ENCODE peak calls at places on chromosome 1, in seven cellular contexts. One of them, this sample, is unnamed.

GRCh38 chr1:237448042-237448441 is 406.1 kb downstream of the RYR2 start:
- DNase-seq in H1: no peak
- DNase-seq in transverse colon: no peak
- DNase-seq in GM12892: no peak
- DNase-seq in spleen: no peak
- DNase-seq in sigmoid colon: no peak
- DNase-seq in HepG2: no peak
- DNase-seq in this sample: no peak

GRCh38 chr1:27057801-27058647 is 45.4 kb upstream of the TENT5B start:
- DNase-seq in GM12892: no peak
- DNase-seq in spleen: no peak
- DNase-seq in sigmoid colon: no peak
- DNase-seq in transverse colon: peak
- DNase-seq in HepG2: no peak
- DNase-seq in H1: peak
- DNase-seq in this sample: no peak

GRCh38 chr1:63004868-63005267 is 220.9 kb downstream of the ATG4C start:
- DNase-seq in HepG2: peak
- DNase-seq in GM12892: no peak
- DNase-seq in transverse colon: no peak
- DNase-seq in H1: no peak
- DNase-seq in spleen: no peak
- DNase-seq in sigmoid colon: no peak
- DNase-seq in this sample: no peak

GRCh38 chr1:52633291-52633754 is 355 bp downstream of the SHISAL2A start:
- DNase-seq in HepG2: no peak
- DNase-seq in GM12892: peak
- DNase-seq in sigmoid colon: no peak
- DNase-seq in transverse colon: no peak
- DNase-seq in spleen: peak
- DNase-seq in H1: peak
- DNase-seq in this sample: no peak

GRCh38 chr1:161229896-161230295 is 4.0 kb downstream of the TOMM40L start:
- DNase-seq in HepG2: no peak
- DNase-seq in sigmoid colon: no peak
- DNase-seq in spleen: no peak
- DNase-seq in H1: no peak
- DNase-seq in transverse colon: no peak
- DNase-seq in GM12892: no peak
- DNase-seq in this sample: no peak

GRCh38 chr1:53293123-53293522 is 34.7 kb downstream of the LRP8 start:
- DNase-seq in spleen: no peak
- DNase-seq in HepG2: no peak
- DNase-seq in H1: no peak
- DNase-seq in sigmoid colon: no peak
- DNase-seq in transverse colon: no peak
- DNase-seq in GM12892: no peak
- DNase-seq in this sample: no peak

GRCh38 chr1:244406337-244406736 is 45.4 kb downstream of the ADSS2 start:
- DNase-seq in spleen: no peak
- DNase-seq in transverse colon: no peak
- DNase-seq in GM12892: no peak
- DNase-seq in sigmoid colon: no peak
- DNase-seq in H1: no peak
- DNase-seq in HepG2: no peak
- DNase-seq in this sample: no peak

GRCh38 chr1:23453455-23454000 is 29.0 kb upstream of the TCEA3 start:
- DNase-seq in transverse colon: no peak
- DNase-seq in sigmoid colon: no peak
- DNase-seq in HepG2: no peak
- DNase-seq in spleen: no peak
- DNase-seq in H1: no peak
- DNase-seq in GM12892: no peak
- DNase-seq in this sample: no peak

GRCh38 chr1:110606784-110607662 is 865 bp upstream of the KCNA2 start:
- DNase-seq in sigmoid colon: no peak
- DNase-seq in H1: peak
- DNase-seq in GM12892: no peak
- DNase-seq in spleen: no peak
- DNase-seq in HepG2: no peak
- DNase-seq in transverse colon: peak
- DNase-seq in this sample: no peak

GRCh38 chr1:24586970-24587820 is 31.3 kb downstream of the NCMAP start:
- DNase-seq in sigmoid colon: no peak
- DNase-seq in HepG2: peak
- DNase-seq in spleen: no peak
- DNase-seq in H1: no peak
- DNase-seq in transverse colon: peak
- DNase-seq in GM12892: peak
- DNase-seq in this sample: peak

GRCh38 chr1:79859212-79859948 is 852.9 kb upstream of the ADGRL4 start:
- DNase-seq in transverse colon: peak
- DNase-seq in sigmoid colon: no peak
- DNase-seq in GM12892: no peak
- DNase-seq in H1: no peak
- DNase-seq in spleen: no peak
- DNase-seq in HepG2: no peak
- DNase-seq in this sample: no peak

GRCh38 chr1:205918955-205919746 is 24.1 kb downstream of the SLC26A9 start:
- DNase-seq in HepG2: peak
- DNase-seq in H1: peak
- DNase-seq in transverse colon: peak
- DNase-seq in sigmoid colon: peak
- DNase-seq in GM12892: peak
- DNase-seq in spleen: peak
- DNase-seq in this sample: peak

GRCh38 chr1:55250399-55251075 is 35.4 kb upstream of the USP24 start:
- DNase-seq in spleen: no peak
- DNase-seq in sigmoid colon: no peak
- DNase-seq in H1: no peak
- DNase-seq in transverse colon: no peak
- DNase-seq in GM12892: no peak
- DNase-seq in HepG2: no peak
- DNase-seq in this sample: no peak

GRCh38 chr1:201399352-201400126 is 415 bp upstream of the LAD1 start:
- DNase-seq in GM12892: no peak
- DNase-seq in transverse colon: peak
- DNase-seq in sigmoid colon: no peak
- DNase-seq in H1: peak
- DNase-seq in HepG2: peak
- DNase-seq in spleen: no peak
- DNase-seq in this sample: no peak

GRCh38 chr1:177077734-177078489 is 86.6 kb downstream of the ASTN1 start:
- DNase-seq in H1: no peak
- DNase-seq in GM12892: no peak
- DNase-seq in sigmoid colon: no peak
- DNase-seq in HepG2: no peak
- DNase-seq in spleen: no peak
- DNase-seq in transverse colon: no peak
- DNase-seq in this sample: no peak

GRCh38 chr1:221884821-221885220 is 142.9 kb upstream of the DUSP10 start:
- DNase-seq in spleen: no peak
- DNase-seq in GM12892: no peak
- DNase-seq in H1: no peak
- DNase-seq in HepG2: no peak
- DNase-seq in sigmoid colon: no peak
- DNase-seq in transverse colon: no peak
- DNase-seq in this sample: no peak

GRCh38 chr1:89516055-89516454 is 8.6 kb upstream of the LRRC8B start:
- DNase-seq in GM12892: no peak
- DNase-seq in transverse colon: no peak
- DNase-seq in spleen: no peak
- DNase-seq in H1: no peak
- DNase-seq in HepG2: peak
- DNase-seq in sigmoid colon: no peak
- DNase-seq in this sample: peak

GRCh38 chr1:21868941-21869454 is 56.9 kb downstream of the LDLRAD2 start:
- DNase-seq in H1: no peak
- DNase-seq in spleen: no peak
- DNase-seq in transverse colon: no peak
- DNase-seq in GM12892: no peak
- DNase-seq in sigmoid colon: no peak
- DNase-seq in HepG2: peak
- DNase-seq in this sample: no peak

GRCh38 chr1:114508386-114508898 is 2.6 kb downstream of the TRIM33 start:
- DNase-seq in sigmoid colon: no peak
- DNase-seq in GM12892: no peak
- DNase-seq in transverse colon: no peak
- DNase-seq in HepG2: no peak
- DNase-seq in spleen: no peak
- DNase-seq in H1: no peak
- DNase-seq in this sample: no peak

GRCh38 chr1:231421971-231422797 is at the start of gene EGLN1:
- DNase-seq in HepG2: peak
- DNase-seq in spleen: peak
- DNase-seq in H1: peak
- DNase-seq in transverse colon: peak
- DNase-seq in sigmoid colon: peak
- DNase-seq in GM12892: peak
- DNase-seq in this sample: peak
- TF ChIP-seq POLR2AphosphoS5 in HepG2: peak
- TF ChIP-seq POLR2AphosphoS5 in spleen: peak
- TF ChIP-seq POLR2AphosphoS5 in H1: peak
- TF ChIP-seq POLR2AphosphoS5 in transverse colon: peak
- TF ChIP-seq POLR2AphosphoS5 in sigmoid colon: peak
- TF ChIP-seq POLR2AphosphoS5 in GM12892: peak
- TF ChIP-seq POLR2AphosphoS5 in this sample: peak

DNA sequence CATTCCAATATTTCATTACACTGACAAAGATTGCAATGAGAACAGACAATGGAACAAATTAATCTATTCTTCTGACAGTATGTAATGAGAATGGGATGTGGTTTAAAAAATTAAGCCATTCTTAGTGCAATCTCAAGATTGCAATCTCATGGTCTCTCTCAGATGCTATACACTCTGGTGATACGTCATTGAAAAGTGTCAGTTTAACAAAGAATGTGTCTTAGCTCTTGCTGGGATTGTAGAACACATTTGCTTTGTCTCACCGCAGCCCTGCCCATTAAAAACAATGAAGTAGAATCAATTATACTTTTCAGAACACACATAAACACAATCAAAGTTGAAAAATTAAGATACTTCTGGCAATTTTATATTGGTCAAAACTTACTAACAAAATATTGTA is 55.1 kb downstream of the LRRC53 start:
- DNase-seq in GM12892: no peak
- DNase-seq in transverse colon: no peak
- DNase-seq in spleen: no peak
- DNase-seq in sigmoid colon: no peak
- DNase-seq in H1: no peak
- DNase-seq in HepG2: no peak
- DNase-seq in this sample: no peak
- TF ChIP-seq POLR2AphosphoS5 in GM12892: no peak
- TF ChIP-seq POLR2AphosphoS5 in transverse colon: no peak
- TF ChIP-seq POLR2AphosphoS5 in spleen: no peak
- TF ChIP-seq POLR2AphosphoS5 in sigmoid colon: no peak
- TF ChIP-seq POLR2AphosphoS5 in H1: no peak
- TF ChIP-seq POLR2AphosphoS5 in HepG2: no peak
- TF ChIP-seq POLR2AphosphoS5 in this sample: no peak

DNA sequence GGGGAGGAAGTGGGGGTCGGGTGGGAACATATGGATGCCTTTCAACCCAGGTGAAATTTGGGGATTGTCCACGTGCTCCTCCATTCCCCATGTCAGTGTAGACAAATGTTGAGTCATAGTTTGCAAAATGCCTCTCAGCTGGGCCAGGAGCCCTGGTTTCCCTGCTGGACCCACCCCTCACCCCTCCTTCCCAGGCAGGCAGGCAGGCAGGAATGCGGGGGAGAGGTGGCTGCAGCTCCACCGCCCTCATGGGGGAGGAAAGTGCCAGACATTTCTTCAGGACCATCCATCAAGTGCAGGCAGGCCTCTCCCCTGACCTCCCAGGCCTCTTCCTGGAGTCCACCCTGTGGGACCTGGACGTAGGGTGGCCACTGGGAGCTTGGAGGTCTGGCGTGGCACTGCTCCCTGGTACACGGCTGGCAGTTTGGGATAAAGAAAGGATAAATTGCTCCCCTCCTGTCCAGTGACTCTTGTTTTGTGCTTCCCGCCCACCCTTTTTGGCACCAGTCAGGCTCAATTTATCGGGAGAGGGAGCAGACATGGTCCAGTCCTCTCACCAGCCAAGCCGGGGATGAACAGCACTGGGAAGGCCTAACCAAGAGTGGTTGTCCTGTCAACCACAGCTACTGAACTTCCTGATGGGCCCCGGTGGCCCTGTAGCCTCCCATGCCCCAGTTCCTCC is 18.8 kb downstream of the NPR1 start:
- DNase-seq in spleen: no peak
- DNase-seq in transverse colon: no peak
- DNase-seq in H1: peak
- DNase-seq in sigmoid colon: peak
- DNase-seq in HepG2: peak
- DNase-seq in GM12892: peak
- DNase-seq in this sample: no peak
- TF ChIP-seq POLR2AphosphoS5 in spleen: peak
- TF ChIP-seq POLR2AphosphoS5 in transverse colon: no peak
- TF ChIP-seq POLR2AphosphoS5 in H1: peak
- TF ChIP-seq POLR2AphosphoS5 in sigmoid colon: peak
- TF ChIP-seq POLR2AphosphoS5 in HepG2: no peak
- TF ChIP-seq POLR2AphosphoS5 in GM12892: no peak
- TF ChIP-seq POLR2AphosphoS5 in this sample: no peak

GRCh38 chr1:32969556-32969955 is 4.9 kb upstream of the RNF19B start:
- DNase-seq in HepG2: no peak
- DNase-seq in GM12892: no peak
- DNase-seq in spleen: no peak
- DNase-seq in H1: no peak
- DNase-seq in transverse colon: no peak
- DNase-seq in sigmoid colon: no peak
- DNase-seq in this sample: no peak

GRCh38 chr1:32977546-32978087 is 13.0 kb upstream of the RNF19B start:
- DNase-seq in transverse colon: no peak
- DNase-seq in spleen: no peak
- DNase-seq in sigmoid colon: no peak
- DNase-seq in HepG2: no peak
- DNase-seq in H1: no peak
- DNase-seq in GM12892: no peak
- DNase-seq in this sample: no peak

GRCh38 chr1:32971576-32971975 is 7.0 kb upstream of the RNF19B start:
- DNase-seq in sigmoid colon: no peak
- DNase-seq in H1: no peak
- DNase-seq in GM12892: no peak
- DNase-seq in HepG2: no peak
- DNase-seq in transverse colon: no peak
- DNase-seq in spleen: no peak
- DNase-seq in this sample: no peak

GRCh38 chr1:32971156-32971555 is 6.5 kb upstream of the RNF19B start:
- DNase-seq in HepG2: no peak
- DNase-seq in GM12892: no peak
- DNase-seq in H1: no peak
- DNase-seq in spleen: no peak
- DNase-seq in transverse colon: no peak
- DNase-seq in sigmoid colon: no peak
- DNase-seq in this sample: no peak

GRCh38 chr1:32972814-32973428 is 8.3 kb upstream of the RNF19B start:
- DNase-seq in HepG2: no peak
- DNase-seq in GM12892: no peak
- DNase-seq in sigmoid colon: peak
- DNase-seq in H1: peak
- DNase-seq in spleen: peak
- DNase-seq in transverse colon: peak
- DNase-seq in this sample: no peak
- TF ChIP-seq POLR2AphosphoS5 in HepG2: no peak
- TF ChIP-seq POLR2AphosphoS5 in GM12892: no peak
- TF ChIP-seq POLR2AphosphoS5 in sigmoid colon: peak
- TF ChIP-seq POLR2AphosphoS5 in H1: no peak
- TF ChIP-seq POLR2AphosphoS5 in spleen: peak
- TF ChIP-seq POLR2AphosphoS5 in transverse colon: no peak
- TF ChIP-seq POLR2AphosphoS5 in this sample: no peak

This sample was measured in Panc1.